ENCODE peak calls at places on chromosomes 3 and 15, in four cellular contexts. D, F, U and H are unnamed samples.

GRCh38 chr3:184945886-184946625 is 134.1 kb downstream of the VPS8 start:
- DNase-seq in F (no peak), U (no peak), D (no peak), H (no peak)

GRCh38 chr3:160613661-160614060 is 48.3 kb upstream of the KPNA4 start:
- DNase-seq in U (no peak), F (no peak), D (no peak), H (no peak)

GRCh38 chr15:72907733-72908132 is 124.2 kb upstream of the ADPGK start:
- DNase-seq in D (no peak), F (no peak), U (no peak), H (no peak)

GRCh38 chr3:100902572-100902971 is 90.6 kb downstream of the ABI3BP start:
- DNase-seq in F (no peak), U (no peak), D (no peak), H (no peak)

GRCh38 chr15:66066439-66066838 is 187.1 kb downstream of the MEGF11 start:
- DNase-seq in F (no peak), U (no peak), D (no peak), H (no peak)

GRCh38 chr3:109923431-109923830 is 586.1 kb upstream of the DPPA4 start:
- DNase-seq in D (no peak), F (no peak), U (no peak), H (no peak)

GRCh38 chr15:88331291-88331690 is 74.8 kb upstream of the NTRK3 start:
- DNase-seq in U (no peak), D (no peak), F (no peak), H (no peak)

GRCh38 chr15:83210619-83211018 is 3.0 kb upstream of the HDGFL3 start:
- DNase-seq in D (no peak), F (no peak), U (peak), H (no peak)

GRCh38 chr3:131091768-131092167 is 65.1 kb downstream of the NEK11 start:
- DNase-seq in U (no peak), D (no peak), F (no peak), H (no peak)

GRCh38 chr15:27418729-27419128 is 447.7 kb downstream of the GABRG3 start:
- DNase-seq in D (no peak), U (no peak), F (no peak), H (no peak)

GRCh38 chr15:41790756-41791546 is 16.7 kb downstream of the MAPKBP1 start:
- DNase-seq in F (no peak), D (peak), U (no peak), H (no peak)

GRCh38 chr15:59349715-59350420 is 22.8 kb downstream of the MYO1E start:
- DNase-seq in D (peak), F (no peak), U (peak), H (no peak)

GRCh38 chr3:171261487-171261886 is 198.7 kb downstream of the TNIK start:
- DNase-seq in D (no peak), F (no peak), U (no peak), H (no peak)

GRCh38 chr15:67977690-67978089 is 76.4 kb upstream of the PIAS1 start:
- DNase-seq in D (no peak), U (no peak), F (no peak), H (no peak)

GRCh38 chr15:67980171-67980570 is 73.9 kb upstream of the PIAS1 start:
- DNase-seq in U (no peak), F (no peak), D (no peak), H (no peak)

GRCh38 chr15:67981118-67981685 is 72.9 kb upstream of the PIAS1 start:
- DNase-seq in U (no peak), F (no peak), D (no peak), H (no peak)

GRCh38 chr15:67981848-67982247 is 72.3 kb upstream of the PIAS1 start:
- DNase-seq in F (no peak), U (no peak), D (no peak), H (no peak)

GRCh38 chr15:67979281-67979680 is 74.8 kb upstream of the PIAS1 start:
- DNase-seq in U (no peak), D (no peak), F (no peak), H (no peak)
- TF ChIP-seq CTCF in U (no peak), D (no peak), F (no peak), H (no peak)

DNA sequence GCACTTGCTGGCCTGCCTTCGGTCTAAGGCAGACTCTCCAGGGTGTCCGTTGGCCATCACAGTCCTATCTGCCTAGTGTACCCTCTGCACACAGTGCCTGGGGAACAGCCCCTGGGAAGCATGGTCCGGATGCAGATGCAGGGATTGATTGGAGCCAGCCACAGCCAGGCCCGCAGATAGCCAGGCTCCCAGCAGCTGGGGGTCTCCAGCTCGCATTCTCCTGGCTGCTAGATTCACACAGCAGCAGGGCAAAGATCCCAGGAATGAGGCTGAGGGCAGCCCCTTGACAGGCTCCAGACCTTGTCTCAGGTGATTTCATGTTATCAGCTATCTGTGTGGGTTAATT is 41.4 kb downstream of the IRAK2 start:
- DNase-seq in F (no peak), U (no peak), D (no peak), H (no peak)
- H3K27ac ChIP-seq in F (no peak), U (peak), D (peak), H (no peak)

GRCh38 chr15:85477730-85478129 is 97.3 kb downstream of the AKAP13 start:
- DNase-seq in F (no peak), U (no peak), D (no peak), H (no peak)
- TF ChIP-seq CTCF in F (no peak), U (no peak), D (no peak), H (peak)

DNA sequence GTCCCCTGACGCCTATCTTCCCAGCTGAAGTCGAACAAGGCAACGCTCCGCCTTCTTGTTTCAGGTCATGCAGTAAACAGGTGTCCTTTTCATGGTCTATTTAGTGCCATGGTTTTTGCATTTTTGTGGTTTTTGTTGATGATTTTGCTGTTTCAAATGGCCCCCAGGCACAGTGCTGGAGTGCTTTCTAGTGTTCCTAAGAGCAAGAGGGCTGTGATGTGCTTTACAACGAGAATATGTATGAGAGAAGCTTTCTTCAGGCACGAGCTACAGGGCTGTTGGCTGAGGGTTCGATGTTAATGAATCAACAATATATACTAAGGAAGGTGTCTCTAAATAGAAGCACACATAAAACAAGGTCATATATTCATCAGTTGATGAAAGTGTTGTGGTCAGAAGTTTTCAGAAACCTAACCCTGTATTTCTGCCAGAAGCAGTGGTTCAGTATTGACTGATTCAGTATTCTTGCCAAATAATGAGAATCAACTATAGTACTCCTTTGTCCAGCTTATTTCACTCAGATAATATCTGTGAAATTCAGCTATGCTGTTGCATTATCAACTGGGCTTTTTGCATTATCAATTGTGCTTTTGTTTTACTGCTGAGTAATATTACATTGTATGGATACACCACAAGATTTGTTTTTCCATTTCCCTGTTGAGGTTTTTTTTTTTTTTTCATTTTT is 18.5 kb downstream of the LIMD1 start:
- DNase-seq in U (no peak), D (no peak), F (no peak), H (no peak)
- H3K27ac ChIP-seq in U (no peak), D (no peak), F (no peak), H (peak)

GRCh38 chr3:29868702-29869101 is 587.8 kb downstream of the RBMS3 start:
- DNase-seq in D (no peak), F (no peak), U (no peak), H (no peak)

GRCh38 chr3:29871087-29871486 is 590.2 kb downstream of the RBMS3 start:
- DNase-seq in F (no peak), U (no peak), D (no peak), H (no peak)
- TF ChIP-seq CTCF in F (no peak), U (no peak), D (no peak), H (no peak)

GRCh38 chr3:56787784-56788256 is 13.9 kb downstream of the ARHGEF3 start:
- DNase-seq in F (no peak), D (no peak), U (no peak), H (no peak)

GRCh38 chr3:56788506-56788905 is 13.2 kb downstream of the ARHGEF3 start:
- DNase-seq in U (no peak), F (no peak), D (no peak), H (no peak)

GRCh38 chr3:56787258-56787777 is 14.4 kb downstream of the ARHGEF3 start:
- DNase-seq in U (no peak), F (no peak), D (no peak), H (no peak)

GRCh38 chr3:56792201-56792600 is 9.5 kb downstream of the ARHGEF3 start:
- DNase-seq in F (no peak), U (no peak), D (no peak), H (no peak)

GRCh38 chr3:56790016-56790950 is 11.5 kb downstream of the ARHGEF3 start:
- DNase-seq in D (no peak), F (no peak), U (no peak), H (no peak)
- H3K27ac ChIP-seq in D (peak), F (peak), U (peak), H (no peak)

GRCh38 chr3:140972833-140973232 is 31.2 kb downstream of the SLC25A36 start:
- DNase-seq in D (no peak), U (no peak), F (no peak), H (no peak)
- TF ChIP-seq CTCF in D (no peak), U (peak), F (peak), H (no peak)

GRCh38 chr15:60392986-60393811 is 4.6 kb downstream of the ANXA2 start:
- DNase-seq in U (peak), F (no peak), D (peak), H (peak)
- H3K27ac ChIP-seq in U (peak), F (no peak), D (peak), H (peak)